ENCODE peak calls at places on chromosomes 3 and 15, in eight cellular contexts. K is mesenchymal stem cell; P is right lobe of liver; S is cardiac muscle cell; Y is left ventricle myocardium inferior; M is AG04450; G is CD8-positive, alpha-beta memory T cell; A is GM23248. D is an unnamed sample.

GRCh38 chr15:41122849-41123248 is 6.8 kb upstream of the INO80 start:
- DNase-seq in K (no peak), P (no peak), S (no peak), Y (no peak), M (no peak), G (no peak), A (no peak), D (no peak)

GRCh38 chr3:63687569-63688233 is 35.2 kb downstream of the SNTN start:
- DNase-seq in K (no peak), P (no peak), S (no peak), Y (no peak), M (no peak), G (no peak), A (peak; percentile 27), D (no peak)

GRCh38 chr3:111761309-111761795 is 97.7 kb upstream of the PHLDB2 start:
- DNase-seq in K (peak; percentile 75), P (no peak), S (no peak), Y (no peak), M (no peak), G (no peak), A (peak; percentile 84), D (no peak)

GRCh38 chr15:99120050-99120777 is 15.3 kb downstream of the SYNM start:
- DNase-seq in K (no peak), P (no peak), S (no peak), Y (no peak), M (no peak), G (no peak), A (no peak), D (no peak)

GRCh38 chr3:126620743-126621142 is 34.2 kb downstream of the TXNRD3 start:
- DNase-seq in K (peak; percentile 12), P (no peak), S (no peak), Y (no peak), M (no peak), G (no peak), A (peak; percentile 55), D (peak; percentile 16)

GRCh38 chr3:100210777-100211145 is 50.0 kb upstream of the TBC1D23 start:
- DNase-seq in K (peak; percentile 99), P (no peak), S (no peak), Y (no peak), M (peak; percentile 84), G (peak; percentile 10), A (peak; percentile 89), D (no peak)

GRCh38 chr15:67843571-67844387 is 3.9 kb upstream of the RNU6-1 start:
- DNase-seq in K (peak; percentile 76), P (no peak), S (peak; percentile 50), Y (no peak), M (no peak), G (no peak), A (no peak), D (no peak)

GRCh38 chr15:29883126-29883525 is 60.9 kb upstream of the TJP1 start:
- DNase-seq in K (peak; percentile 60), P (no peak), S (peak; percentile 71), Y (no peak), M (no peak), G (no peak), A (no peak), D (no peak)

GRCh38 chr3:55725681-55726500 is 238.8 kb upstream of the WNT5A start:
- DNase-seq in K (peak; percentile 61), P (no peak), S (no peak), Y (no peak), M (no peak), G (no peak), A (no peak), D (no peak)

GRCh38 chr3:159711560-159712333 is 276.9 kb upstream of the IL12A start:
- DNase-seq in K (peak; percentile 85), P (no peak), S (peak; percentile 84), Y (peak; percentile 22), M (peak; percentile 63), G (no peak), A (peak; percentile 94), D (peak; percentile 40)

GRCh38 chr3:190336516-190337189 is 14.4 kb upstream of the CLDN1 start:
- DNase-seq in K (no peak), P (no peak), S (no peak), Y (no peak), M (no peak), G (no peak), A (no peak), D (no peak)

GRCh38 chr15:59294961-59295741 is 77.5 kb downstream of the MYO1E start:
- DNase-seq in K (peak; percentile 94), P (no peak), S (no peak), Y (no peak), M (peak; percentile 68), G (no peak), A (peak; percentile 93), D (no peak)

GRCh38 chr15:28098360-28098765 is 752 bp downstream of the OCA2 start:
- DNase-seq in K (no peak), P (no peak), S (no peak), Y (no peak), M (no peak), G (no peak), A (no peak), D (no peak)

GRCh38 chr3:45311953-45312795 is 76.2 kb upstream of the LARS2 start:
- DNase-seq in K (no peak), P (no peak), S (no peak), Y (no peak), M (no peak), G (no peak), A (peak; percentile 12), D (no peak)
- H3K27ac ChIP-seq in K (no peak overlapping the region), P (no peak overlapping the region), S (no peak overlapping the region), Y (no peak overlapping the region), M (no peak overlapping the region), G (no peak overlapping the region), A (no peak overlapping the region), D (no peak overlapping the region)

GRCh38 chr3:23761440-23761896 is 44.3 kb upstream of the UBE2E1 start:
- DNase-seq in K (peak; percentile 67), P (no peak), S (peak; percentile 49), Y (no peak), M (no peak), G (no peak), A (peak; percentile 36), D (no peak)
- H3K4me3 ChIP-seq in K (no peak overlapping the region), P (no peak overlapping the region), S (no peak overlapping the region), Y (no peak overlapping the region), M (no peak overlapping the region), G (no peak overlapping the region), A (no peak overlapping the region), D (no peak overlapping the region)

GRCh38 chr3:137866933-137867332 is 102.8 kb downstream of the SOX14 start:
- DNase-seq in K (no peak), P (no peak), S (no peak), Y (no peak), M (no peak), G (no peak), A (no peak), D (no peak)
- H3K27ac ChIP-seq in K (no peak overlapping the region), P (no peak overlapping the region), S (no peak overlapping the region), Y (no peak overlapping the region), M (no peak overlapping the region), G (no peak overlapping the region), A (no peak overlapping the region), D (no peak overlapping the region)

DNA sequence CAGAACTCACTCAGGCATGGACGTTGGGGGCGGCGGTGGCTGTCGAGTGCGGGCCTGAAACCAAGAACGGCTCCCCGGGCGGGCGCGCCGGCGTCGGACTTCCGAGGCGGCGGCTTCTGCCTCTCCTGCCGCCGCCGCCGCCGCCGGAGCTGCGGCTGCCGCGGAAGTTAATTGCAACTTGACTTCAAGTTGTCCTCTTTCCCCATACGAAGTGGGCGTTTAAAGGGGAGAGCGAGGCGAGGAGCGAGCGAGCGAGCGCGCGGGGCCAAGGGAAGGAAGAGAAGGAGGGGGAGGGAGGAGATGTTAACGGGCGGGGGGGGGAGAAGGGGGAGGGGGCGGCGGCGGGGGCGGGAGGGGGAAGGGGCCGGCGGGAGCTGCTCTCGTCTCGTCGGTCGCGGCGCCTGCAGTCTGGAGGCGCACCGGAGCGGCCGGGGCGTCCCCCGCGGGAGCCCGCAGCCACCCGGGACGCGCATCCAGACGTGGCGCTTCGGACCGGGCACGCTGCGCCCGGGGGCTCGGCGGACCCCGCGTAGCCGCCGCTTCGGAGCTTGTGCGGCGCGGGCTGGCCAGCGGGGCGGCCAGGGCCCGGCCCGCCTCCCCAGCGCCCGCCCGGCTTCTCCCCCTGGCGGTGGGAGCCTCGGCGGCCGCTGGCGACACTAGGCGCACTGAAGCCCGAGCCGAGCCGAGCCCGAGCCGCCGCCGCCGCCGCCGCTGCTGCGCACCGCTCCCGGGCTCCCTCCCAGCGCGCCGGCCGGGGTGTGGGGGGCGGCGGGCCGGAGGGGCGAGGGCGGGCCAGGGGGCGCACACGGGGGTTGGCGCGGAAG is 19.7 kb upstream of the SATB1 start:
- DNase-seq in K (peak; percentile 62), P (peak; percentile 80), S (peak; percentile 91), Y (peak; percentile 68), M (no peak), G (peak; percentile 92), A (peak; percentile 88), D (peak; percentile 70)
- H3K4me3 ChIP-seq in K (peak overlapping the region; percentile 76), P (peak overlapping the region; percentile 54), S (peak overlapping the region; percentile 87), Y (peak overlapping the region; percentile 72), M (peak overlapping the region; percentile 51), G (peak overlapping the region; percentile 97), A (peak overlapping the region; percentile 73), D (peak overlapping the region; percentile 75)

DNA sequence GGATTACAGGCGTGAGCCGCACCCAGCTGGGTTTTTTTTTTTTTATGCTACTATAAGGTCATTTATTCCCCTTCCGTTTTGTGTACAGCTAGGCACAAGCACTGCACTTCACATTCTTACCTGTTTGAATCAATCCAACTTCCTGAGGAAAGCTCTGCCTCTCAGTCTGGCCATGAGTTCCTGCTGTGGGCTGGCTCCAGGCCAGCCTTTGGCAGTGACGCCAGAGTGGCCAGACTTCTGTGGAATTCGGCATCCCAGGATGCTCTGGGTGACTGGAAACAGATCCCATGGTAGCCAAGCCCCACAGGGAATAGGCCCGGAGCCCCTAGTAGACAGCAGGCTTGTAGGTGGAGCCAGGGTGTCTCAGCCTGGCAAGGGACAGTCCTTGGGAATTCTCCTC is 21.5 kb upstream of the TIMP4 start:
- DNase-seq in K (peak; percentile 31), P (no peak), S (no peak), Y (peak; percentile 49), M (no peak), G (no peak), A (peak; percentile 68), D (peak; percentile 73)
- H3K27ac ChIP-seq in K (peak overlapping the region; percentile 78), P (no peak overlapping the region), S (no peak overlapping the region), Y (peak overlapping the region; percentile 32), M (no peak overlapping the region), G (no peak overlapping the region), A (no peak overlapping the region), D (peak overlapping the region; percentile 7)

D was measured in right cardiac atrium.